ENCODE peak calls at places on chromosomes 4 and X, in four cellular contexts. J is lower leg skin, O is fibroblast of villous mesenchyme, P is stomach. Z is an unnamed sample.

GRCh38 chr4:96052827-96053226 is 212.9 kb downstream of the PDHA2 start:
- DNase-seq in J (no peak), O (no peak), P (no peak), Z (no peak)

GRCh38 chrX:41526925-41527324 is 79.8 kb downstream of the NYX start:
- DNase-seq in J (no peak), O (peak), P (no peak), Z (no peak)

GRCh38 chr4:2843909-2844584 is 403 bp downstream of the ADD1 start:
- DNase-seq in J (no peak), O (peak), P (peak), Z (peak)

GRCh38 chrX:154429708-154430107 is 1.2 kb downstream of the ATP6AP1 start:
- DNase-seq in J (no peak), O (no peak), P (no peak), Z (no peak)

GRCh38 chr4:128573781-128574508 is 235.6 kb upstream of the JADE1 start:
- DNase-seq in J (no peak), O (peak), P (no peak), Z (no peak)

GRCh38 chr4:172042714-172043114 is 229.5 kb downstream of the GALNTL6 start:
- DNase-seq in J (no peak), O (no peak), P (no peak), Z (peak)

GRCh38 chr4:39812500-39812899 is 114.6 kb downstream of the UBE2K start:
- DNase-seq in J (no peak), O (no peak), P (no peak), Z (no peak)

GRCh38 chr4:66991521-66991920 is 553.8 kb downstream of the CENPC start:
- DNase-seq in J (no peak), O (no peak), P (no peak), Z (no peak)

GRCh38 chrX:133337250-133337649 is 78.0 kb downstream of the GPC4 start:
- DNase-seq in J (peak), O (no peak), P (peak), Z (peak)

GRCh38 chr4:189787216-189788031 is 153.2 kb upstream of the FRG1 start:
- DNase-seq in J (peak), O (no peak), P (no peak), Z (no peak)

GRCh38 chr4:153364061-153364460 is 19.6 kb downstream of the MND1 start:
- DNase-seq in J (no peak), O (no peak), P (no peak), Z (no peak)

GRCh38 chrX:21438792-21439191 is 64.6 kb downstream of the CNKSR2 start:
- DNase-seq in J (no peak), O (peak), P (no peak), Z (no peak)

GRCh38 chrX:109384569-109385174 is 97.2 kb downstream of the GUCY2F start:
- DNase-seq in J (no peak), O (peak), P (no peak), Z (no peak)

GRCh38 chr4:160485071-160485687 is 1382.3 kb downstream of the RAPGEF2 start:
- DNase-seq in J (no peak), O (no peak), P (no peak), Z (no peak)

GRCh38 chr4:51932684-51933083 is 87.5 kb downstream of the LRRC66 start:
- DNase-seq in J (no peak), O (no peak), P (no peak), Z (no peak)

DNA sequence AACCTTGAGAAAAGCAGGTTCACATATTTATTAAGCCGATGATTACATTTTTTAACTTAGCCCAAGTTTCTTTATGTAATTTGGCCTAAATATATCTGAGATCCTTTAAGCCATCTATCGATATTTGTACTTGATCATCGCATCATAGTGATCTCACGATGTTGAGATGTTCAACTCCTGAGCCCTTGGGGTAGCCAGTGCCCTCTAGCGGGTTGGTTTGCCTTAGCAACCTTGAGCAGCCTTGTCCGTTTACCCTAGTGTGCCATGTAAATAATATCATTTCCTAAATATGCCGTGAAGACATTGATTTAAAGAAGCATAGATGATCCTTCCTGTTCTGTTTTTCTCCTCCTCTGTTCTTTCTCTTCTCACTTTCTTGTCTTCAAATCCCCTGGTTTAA is 432.2 kb downstream of the RPA4 start:
- DNase-seq in J (no peak), O (no peak), P (no peak), Z (no peak)
- TF ChIP-seq CTCF in J (no peak), O (peak), P (no peak), Z (peak)

DNA sequence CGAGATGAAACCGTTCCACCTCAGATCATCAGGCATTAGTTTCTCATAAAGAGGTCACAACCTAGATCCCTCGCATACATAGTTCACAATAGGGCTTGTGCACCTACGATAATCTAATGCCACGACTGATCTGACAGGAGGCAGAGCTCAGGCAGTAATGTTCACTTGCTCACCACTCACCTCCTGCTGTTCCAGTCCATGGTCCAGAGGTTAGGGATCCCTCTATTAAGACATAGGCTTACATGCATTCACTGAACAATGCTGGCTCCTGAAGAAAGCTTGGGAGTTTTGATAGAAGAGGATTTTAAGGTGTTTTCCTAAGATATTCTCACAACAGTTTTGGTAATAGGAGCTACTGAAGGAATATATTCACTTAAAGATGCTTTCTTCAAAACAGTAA is 236.1 kb upstream of the FTHL17 start:
- DNase-seq in J (no peak), O (no peak), P (no peak), Z (no peak)
- TF ChIP-seq CTCF in J (no peak), O (no peak), P (no peak), Z (no peak)

GRCh38 chr4:26044524-26044923 is 130.5 kb downstream of the SMIM20 start:
- DNase-seq in J (no peak), O (no peak), P (no peak), Z (no peak)

GRCh38 chr4:26034849-26035248 is 120.8 kb downstream of the SMIM20 start:
- DNase-seq in J (no peak), O (no peak), P (no peak), Z (no peak)

DNA sequence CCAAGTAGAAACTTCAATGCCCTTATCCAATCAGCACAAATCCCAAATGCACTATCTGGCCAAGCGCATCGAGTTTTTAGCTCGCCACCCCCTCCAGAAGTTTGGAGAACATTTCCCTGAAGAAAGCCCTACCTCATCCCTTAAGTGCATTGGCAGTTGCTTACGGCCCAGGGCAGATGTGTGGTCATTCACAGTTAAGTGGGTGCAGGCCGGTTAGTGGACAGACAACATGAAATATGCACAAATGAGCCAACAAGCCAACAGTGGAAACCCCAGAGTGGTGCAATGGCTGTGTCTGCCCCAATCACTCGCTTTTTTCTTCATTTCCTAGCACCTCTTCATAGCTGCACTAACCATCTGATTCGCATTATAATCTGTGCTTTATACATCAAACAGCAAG is 125.9 kb downstream of the SMIM20 start:
- DNase-seq in J (no peak), O (peak), P (no peak), Z (no peak)
- TF ChIP-seq CTCF in J (no peak), O (no peak), P (no peak), Z (no peak)

DNA sequence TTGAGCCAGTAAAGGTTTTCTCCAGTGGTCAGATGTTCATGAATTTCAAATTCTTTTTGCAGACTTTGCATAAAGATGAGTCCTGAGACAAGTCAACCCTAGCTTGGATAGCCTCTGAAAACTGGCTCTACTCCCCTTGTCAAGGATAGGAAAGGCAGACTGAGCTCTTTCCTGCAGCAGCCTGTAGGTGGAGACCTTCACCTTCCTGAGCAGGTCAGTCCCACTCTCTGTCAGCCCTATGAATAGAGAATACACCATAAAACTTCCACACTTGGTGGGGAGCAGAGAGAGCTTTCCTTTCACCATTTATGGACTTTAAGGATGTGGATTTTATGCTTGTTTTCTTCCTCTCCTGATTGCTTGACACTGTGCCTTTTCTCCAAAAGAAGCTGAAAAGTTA is 41.9 kb downstream of the PCDH19 start:
- DNase-seq in J (no peak), O (peak), P (no peak), Z (no peak)
- TF ChIP-seq CTCF in J (no peak), O (peak), P (no peak), Z (peak)

DNA sequence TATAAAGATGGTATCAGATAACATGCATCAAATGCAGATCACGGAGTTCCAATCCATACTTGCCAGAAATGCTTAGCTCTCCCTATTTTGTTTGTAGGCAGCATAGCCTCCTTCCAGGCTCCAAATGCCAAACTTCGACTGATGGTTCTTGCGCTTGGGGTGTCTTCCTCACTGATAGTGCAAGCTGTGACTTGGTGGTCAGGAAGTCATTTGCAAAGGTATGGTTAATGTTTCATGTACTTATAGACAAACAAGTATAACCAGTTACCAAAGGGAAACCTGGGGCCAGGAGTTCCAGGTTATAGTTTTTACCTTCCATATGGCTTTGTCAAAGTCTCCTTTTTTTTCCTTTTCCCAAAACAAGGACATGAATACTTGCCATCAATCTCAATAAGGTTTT is 5.3 kb downstream of the CWH43 start:
- DNase-seq in J (no peak), O (no peak), P (no peak), Z (peak)
- TF ChIP-seq CTCF in J (no peak), O (no peak), P (no peak), Z (no peak)

GRCh38 chr4:87848622-87849351 is 16.0 kb downstream of the MEPE start:
- DNase-seq in J (peak), O (peak), P (peak), Z (peak)

GRCh38 chr4:87851955-87852354 is 19.2 kb downstream of the MEPE start:
- DNase-seq in J (no peak), O (no peak), P (no peak), Z (no peak)

GRCh38 chr4:87853108-87853507 is 20.3 kb downstream of the MEPE start:
- DNase-seq in J (no peak), O (peak), P (no peak), Z (no peak)

GRCh38 chr4:87851332-87851731 is 18.6 kb downstream of the MEPE start:
- DNase-seq in J (no peak), O (no peak), P (no peak), Z (no peak)

GRCh38 chr4:87849612-87850011 is 16.8 kb downstream of the MEPE start:
- DNase-seq in J (no peak), O (peak), P (no peak), Z (no peak)
- TF ChIP-seq CTCF in J (no peak), O (no peak), P (no peak), Z (no peak)

Z was measured in LNCaP clone FGC.